ENCODE peak calls at places on chromosomes 2 and 18, in five cellular contexts. G is activated CD8-positive, alpha-beta memory T cell treated with anti-CD3 and anti-CD28 coated beads for 48 hours; W is ACHN; P is GM03348; J is fibroblast of the conjunctiva. N is an unnamed sample.

GRCh38 chr2:43327119-43327518 is 100.7 kb upstream of the ZFP36L2 start:
- DNase-seq in P (no peak), J (no peak), W (no peak), G (no peak), N (no peak)

GRCh38 chr2:137693521-137693920 is 270.8 kb upstream of the HNMT start:
- DNase-seq in G (no peak), J (no peak), P (no peak), W (no peak), N (no peak)

GRCh38 chr2:151189125-151189524 is 72.5 kb downstream of the RBM43 start:
- DNase-seq in J (no peak), W (no peak), G (no peak), P (no peak), N (peak)

GRCh38 chr18:41828137-41828536 is 126.9 kb upstream of the PIK3C3 start:
- DNase-seq in P (no peak), J (no peak), G (no peak), W (no peak), N (no peak)

GRCh38 chr18:75489493-75490190 is 62.1 kb upstream of the SMIM21 start:
- DNase-seq in J (peak), G (no peak), P (peak), W (peak), N (no peak)

GRCh38 chr2:206480161-206480560 is 36.8 kb downstream of the ADAM23 start:
- DNase-seq in J (no peak), W (no peak), P (no peak), G (no peak), N (no peak)

GRCh38 chr18:6879508-6880195 is 150.1 kb downstream of the ARHGAP28 start:
- DNase-seq in J (no peak), P (no peak), G (no peak), W (no peak), N (no peak)

GRCh38 chr18:22872894-22873537 is 60.1 kb upstream of the RBBP8 start:
- DNase-seq in W (peak), G (no peak), P (no peak), J (no peak), N (no peak)

GRCh38 chr2:467543-467891 is 179.6 kb upstream of the ALKAL2 start:
- DNase-seq in G (no peak), P (no peak), W (no peak), J (no peak), N (no peak)

GRCh38 chr2:203706403-203706802 is at the start of gene CD28:
- DNase-seq in G (peak), W (no peak), J (no peak), P (no peak), N (peak)

GRCh38 chr2:171883275-171883893 is 10.7 kb downstream of the SLC25A12 start:
- DNase-seq in P (no peak), G (no peak), J (no peak), W (no peak), N (no peak)

GRCh38 chr2:172995323-172996244 is 80.1 kb upstream of the MAP3K20 start:
- DNase-seq in J (peak), P (peak), W (peak), G (no peak), N (no peak)

GRCh38 chr2:113854208-113854607 is 35.7 kb upstream of the ACTR3 start:
- DNase-seq in P (no peak), J (no peak), W (no peak), G (no peak), N (no peak)

GRCh38 chr2:26711457-26712155 is 19.1 kb downstream of the KCNK3 start:
- DNase-seq in G (no peak), J (no peak), P (no peak), W (no peak), N (no peak)

GRCh38 chr2:69989017-69989416 is 27.6 kb upstream of the ASPRV1 start:
- DNase-seq in W (no peak), J (no peak), P (no peak), G (no peak), N (no peak)

GRCh38 chr2:189629553-189630453 is 31.5 kb upstream of the ASNSD1 start:
- DNase-seq in P (no peak), W (no peak), G (no peak), J (no peak), N (no peak)

GRCh38 chr18:58993260-58993659 is 128.6 kb downstream of the ZNF532 start:
- DNase-seq in P (peak), W (peak), J (peak), G (no peak), N (no peak)

GRCh38 chr18:3383381-3383915 is 66.5 kb upstream of the TGIF1 start:
- DNase-seq in J (no peak), W (no peak), G (no peak), P (no peak), N (no peak)

GRCh38 chr2:217995741-217996141 is 7.1 kb downstream of the TNS1 start:
- DNase-seq in J (peak), P (peak), G (no peak), W (no peak), N (no peak)

GRCh38 chr2:174026122-174026845 is 61.1 kb upstream of the SP3 start:
- DNase-seq in J (no peak), G (no peak), P (no peak), W (no peak), N (no peak)

GRCh38 chr2:241309684-241310117 is 5.8 kb downstream of the HDLBP start:
- DNase-seq in J (no peak), P (peak), W (peak), G (peak), N (peak)

GRCh38 chr18:47260138-47260923 is 8.9 kb upstream of the SKOR2 start:
- DNase-seq in G (no peak), W (peak), P (peak), J (no peak), N (no peak)

GRCh38 chr2:102420290-102420689 is 2.7 kb upstream of the IL18RAP start:
- DNase-seq in P (no peak), W (no peak), J (no peak), G (no peak), N (no peak)

GRCh38 chr2:129438501-129439057 is 540.9 kb upstream of the RAB6C start:
- DNase-seq in G (no peak), W (no peak), J (no peak), P (no peak), N (no peak)

GRCh38 chr2:121910139-121910538 is 154.7 kb downstream of the TSN start:
- DNase-seq in J (no peak), P (peak), W (no peak), G (no peak), N (no peak)

GRCh38 chr2:170524828-170525565 is 190.1 kb upstream of the SP5 start:
- DNase-seq in G (no peak), P (no peak), J (no peak), W (peak), N (no peak)

GRCh38 chr2:27855476-27855875 is 34.7 kb downstream of the RBKS start:
- DNase-seq in G (no peak), J (no peak), P (peak), W (peak), N (no peak)

GRCh38 chr2:68730828-68731227 is 3.8 kb upstream of the ARHGAP25 start:
- DNase-seq in J (no peak), G (no peak), P (peak), W (no peak), N (no peak)

GRCh38 chr2:219289537-219290361 is 10.6 kb downstream of the DNAJB2 start:
- DNase-seq in G (no peak), P (peak), J (peak), W (peak), N (no peak)

GRCh38 chr2:208015475-208015874 is 9.9 kb downstream of the PLEKHM3 start:
- DNase-seq in G (no peak), P (no peak), W (no peak), J (no peak), N (no peak)

GRCh38 chr2:28523873-28524272 is 28.0 kb downstream of the PLB1 start:
- DNase-seq in J (no peak), G (no peak), W (no peak), P (no peak), N (no peak)

GRCh38 chr2:129857200-129857599 is 122.3 kb upstream of the RAB6C start:
- DNase-seq in J (no peak), W (no peak), G (no peak), P (no peak), N (no peak)

GRCh38 chr2:238255636-238256035 is 15.8 kb upstream of the HES6 start:
- DNase-seq in P (no peak), W (no peak), G (no peak), J (no peak), N (no peak)

GRCh38 chr2:27085670-27086089 is 892 bp upstream of the KHK start:
- DNase-seq in J (peak), P (peak), G (no peak), W (peak), N (no peak)

GRCh38 chr2:7709907-7710306 is 792.7 kb downstream of the RNF144A start:
- DNase-seq in G (no peak), P (peak), W (no peak), J (no peak), N (no peak)

GRCh38 chr2:52368141-52368540 is 1336.2 kb upstream of the NRXN1 start:
- DNase-seq in W (no peak), P (no peak), J (no peak), G (no peak), N (no peak)

GRCh38 chr2:145108385-145108784 is 588.5 kb upstream of the ZEB2 start:
- DNase-seq in W (no peak), P (no peak), J (no peak), G (no peak), N (no peak)

GRCh38 chr2:219570194-219570923 is 980 bp downstream of the OBSL1 start:
- DNase-seq in J (no peak), P (peak), G (no peak), W (peak), N (peak)